ENCODE peak calls at places on chromosomes 6 and 20, in ten cellular contexts. Q is IMR-90, D is heart right ventricle, V is neuronal stem cell, M is OCI-LY7, T is mucosa of descending colon, K is body of pancreas, W is ovary, F is Peyer's patch, P is A673. R is an unnamed sample.

GRCh38 chr6:52253494-52253893 is 9.2 kb upstream of the IL17F start:
- DNase-seq in Q (no peak), D (no peak), V (no peak), M (no peak), T (no peak), K (no peak), W (no peak), F (no peak), P (peak; percentile 41), R (no peak)

GRCh38 chr6:150934380-150934779 is 68.9 kb downstream of the MTHFD1L start:
- DNase-seq in Q (peak; percentile 93), D (no peak), V (no peak), M (no peak), T (no peak), K (no peak), W (no peak), F (no peak), P (no peak), R (peak; percentile 53)

GRCh38 chr6:31572041-31572911 is at the start of gene LTA:
- DNase-seq in Q (no peak), D (no peak), V (no peak), M (peak; percentile 70), T (peak; percentile 42), K (no peak), W (no peak), F (peak; percentile 74), P (no peak), R (no peak)

GRCh38 chr6:154593122-154593521 is 82.6 kb upstream of the CNKSR3 start:
- DNase-seq in Q (no peak), D (no peak), V (no peak), M (no peak), T (no peak), K (peak; percentile 78), W (no peak), F (no peak), P (no peak), R (no peak)

GRCh38 chr6:166601956-166602355 is 15.5 kb upstream of the RAMACL start:
- DNase-seq in Q (no peak), D (no peak), V (no peak), M (no peak), T (peak; percentile 9), K (no peak), W (peak; percentile 4), F (no peak), P (no peak), R (no peak)

GRCh38 chr6:166556871-166557322 is 29.6 kb downstream of the RAMACL start:
- DNase-seq in Q (peak; percentile 65), D (peak; percentile 80), V (no peak), M (no peak), T (peak; percentile 58), K (peak; percentile 98), W (peak; percentile 25), F (no peak), P (peak; percentile 57), R (peak; percentile 97)

GRCh38 chr6:134846031-134846430 is 103.9 kb downstream of the ALDH8A1 start:
- DNase-seq in Q (peak; percentile 75), D (no peak), V (no peak), M (no peak), T (no peak), K (no peak), W (no peak), F (no peak), P (no peak), R (no peak)

GRCh38 chr6:90144396-90144795 is 152.2 kb downstream of the BACH2 start:
- DNase-seq in Q (no peak), D (no peak), V (no peak), M (no peak), T (no peak), K (no peak), W (no peak), F (no peak), P (no peak), R (no peak)

GRCh38 chr6:63813531-63813930 is 177.9 kb downstream of the PHF3 start:
- DNase-seq in Q (no peak), D (no peak), V (no peak), M (no peak), T (no peak), K (no peak), W (no peak), F (no peak), P (peak; percentile 18), R (no peak)

GRCh38 chr6:47261191-47261590 is 48.5 kb downstream of the TNFRSF21 start:
- DNase-seq in Q (no peak), D (no peak), V (no peak), M (no peak), T (no peak), K (no peak), W (no peak), F (no peak), P (no peak), R (no peak)
- H3K36me3 ChIP-seq in Q (no peaks in the 10 kb centered on the region), D (no peaks in the 10 kb centered on the region), V (peaks cover 5% of the 10 kb centered on the region), M (peaks cover 87% of the 10 kb centered on the region), T (no peaks in the 10 kb centered on the region), K (no peaks in the 10 kb centered on the region), W (no peaks in the 10 kb centered on the region), F (no peaks in the 10 kb centered on the region), P (no peaks in the 10 kb centered on the region), R (no peaks in the 10 kb centered on the region)

GRCh38 chr6:137182654-137183073 is 9.2 kb upstream of the IL22RA2 start:
- DNase-seq in Q (no peak), D (no peak), V (no peak), M (no peak), T (no peak), K (no peak), W (no peak), F (no peak), P (no peak), R (no peak)
- H3K9me3 ChIP-seq in Q (peaks cover 21% of the 10 kb centered on the region), D (peaks cover 53% of the 10 kb centered on the region), V (peaks cover 26% of the 10 kb centered on the region), M (peaks cover 41% of the 10 kb centered on the region), T (peaks cover 43% of the 10 kb centered on the region), K (no peaks in the 10 kb centered on the region), W (no peaks in the 10 kb centered on the region), F (no peaks in the 10 kb centered on the region), P (peaks cover 38% of the 10 kb centered on the region), R (peaks cover 18% of the 10 kb centered on the region)

DNA sequence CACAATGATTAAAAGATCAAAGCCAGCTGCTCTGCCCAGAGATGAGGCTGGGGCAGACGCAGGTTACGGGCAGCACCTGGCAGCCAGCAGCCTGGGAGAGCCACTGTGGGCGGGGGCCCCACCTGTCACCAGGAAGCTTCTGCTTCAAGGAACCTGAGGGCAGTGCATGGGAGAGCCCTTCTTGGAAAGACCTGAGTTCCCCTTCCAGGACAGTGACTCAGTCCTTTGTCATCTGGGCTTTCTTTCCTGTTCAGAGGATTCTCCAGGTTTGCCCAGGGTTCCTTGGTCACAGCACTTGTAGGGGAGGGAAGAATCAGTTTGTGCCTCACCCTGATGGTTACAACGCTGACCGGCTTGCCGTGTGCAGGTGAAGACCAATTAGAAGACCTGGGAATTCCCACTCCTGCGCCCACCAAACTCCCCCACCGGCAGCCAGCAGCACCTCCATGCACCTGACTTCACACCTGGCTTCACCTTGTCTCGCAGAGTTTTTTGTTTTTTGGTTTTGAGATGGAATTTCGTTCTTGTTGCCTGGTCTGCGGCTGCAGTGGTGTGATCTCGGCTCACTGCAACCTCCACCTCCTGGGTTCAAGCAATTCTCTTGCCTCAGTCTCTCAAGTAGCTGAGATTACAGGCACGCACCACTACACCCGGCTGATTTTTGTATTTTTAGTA is 2.0 kb downstream of the ZBP1 start:
- DNase-seq in Q (no peak), D (no peak), V (no peak), M (peak; percentile 61), T (peak; percentile 67), K (no peak), W (no peak), F (peak; percentile 43), P (no peak), R (no peak)
- H3K4me1 ChIP-seq in Q (no peaks in the 10 kb centered on the region), D (no peaks in the 10 kb centered on the region), V (no peaks in the 10 kb centered on the region), M (peaks cover 60% of the 10 kb centered on the region), T (peaks cover 11% of the 10 kb centered on the region), K (no peaks in the 10 kb centered on the region), W (no peaks in the 10 kb centered on the region), F (peaks cover 10% of the 10 kb centered on the region), P (no peaks in the 10 kb centered on the region), R (peaks cover 6% of the 10 kb centered on the region)

GRCh38 chr20:21336455-21337151 is 33.5 kb downstream of the XRN2 start:
- DNase-seq in Q (no peak), D (no peak), V (no peak), M (no peak), T (no peak), K (no peak), W (no peak), F (no peak), P (no peak), R (no peak)
- H3K36me3 ChIP-seq in Q (peaks cover 47% of the 10 kb centered on the region), D (no peaks in the 10 kb centered on the region), V (peaks cover 27% of the 10 kb centered on the region), M (peaks cover 95% of the 10 kb centered on the region), T (no peaks in the 10 kb centered on the region), K (no peaks in the 10 kb centered on the region), W (no peaks in the 10 kb centered on the region), F (no peaks in the 10 kb centered on the region), P (peaks cover 83% of the 10 kb centered on the region), R (peaks cover 98% of the 10 kb centered on the region)

GRCh38 chr20:61647741-61648140 is 395.7 kb downstream of the CDH4 start:
- DNase-seq in Q (no peak), D (no peak), V (no peak), M (no peak), T (no peak), K (no peak), W (no peak), F (no peak), P (no peak), R (no peak)

GRCh38 chr20:61643631-61644386 is 391.7 kb downstream of the CDH4 start:
- DNase-seq in Q (no peak), D (peak; percentile 35), V (no peak), M (no peak), T (no peak), K (no peak), W (peak; percentile 83), F (no peak), P (peak; percentile 14), R (no peak)

GRCh38 chr20:61644387-61645076 is 392.5 kb downstream of the CDH4 start:
- DNase-seq in Q (no peak), D (no peak), V (no peak), M (no peak), T (no peak), K (no peak), W (peak; percentile 44), F (no peak), P (no peak), R (no peak)

GRCh38 chr20:61646986-61647385 is 394.9 kb downstream of the CDH4 start:
- DNase-seq in Q (no peak), D (no peak), V (no peak), M (no peak), T (no peak), K (no peak), W (no peak), F (no peak), P (no peak), R (no peak)

GRCh38 chr20:61646453-61646852 is 394.4 kb downstream of the CDH4 start:
- DNase-seq in Q (no peak), D (no peak), V (no peak), M (no peak), T (no peak), K (no peak), W (no peak), F (no peak), P (no peak), R (no peak)
- H3K9me3 ChIP-seq in Q (peaks cover 6% of the 10 kb centered on the region), D (peaks cover 8% of the 10 kb centered on the region), V (no peaks in the 10 kb centered on the region), M (no peaks in the 10 kb centered on the region), T (no peaks in the 10 kb centered on the region), K (no peaks in the 10 kb centered on the region), W (no peaks in the 10 kb centered on the region), F (no peaks in the 10 kb centered on the region), P (no peaks in the 10 kb centered on the region), R (no peaks in the 10 kb centered on the region)

GRCh38 chr6:100166991-100167390 is 173.0 kb upstream of the MCHR2 start:
- DNase-seq in Q (no peak), D (no peak), V (no peak), M (no peak), T (no peak), K (no peak), W (no peak), F (no peak), P (no peak), R (no peak)
- H3K4me1 ChIP-seq in Q (no peaks in the 10 kb centered on the region), D (no peaks in the 10 kb centered on the region), V (no peaks in the 10 kb centered on the region), M (no peaks in the 10 kb centered on the region), T (no peaks in the 10 kb centered on the region), K (no peaks in the 10 kb centered on the region), W (no peaks in the 10 kb centered on the region), F (no peaks in the 10 kb centered on the region), P (no peaks in the 10 kb centered on the region), R (peaks cover 6% of the 10 kb centered on the region)

R was measured in SJSA1.